ENCODE peak calls at places on chromosomes 7 and 10, in six cellular contexts. A, W, H, X, N and Z are unnamed samples.
A peak's percentile ranks its signal among the peaks of the same experiment; 100 is the strongest.

GRCh38 chr10:58951750-58952149 is 224.7 kb upstream of the PHYHIPL start:
- DNase-seq in A (no peak), N (no peak), X (no peak), W (no peak), H (peak; percentile 77), Z (no peak)

GRCh38 chr7:45001138-45001694 is 1.2 kb downstream of the CCM2 start:
- DNase-seq in H (peak; percentile 31), X (peak; percentile 47), A (peak; percentile 82), N (no peak), W (peak; percentile 76), Z (no peak)

GRCh38 chr7:44971991-44972441 is 6.8 kb downstream of the MYO1G start:
- DNase-seq in W (no peak), X (no peak), A (no peak), H (no peak), N (no peak), Z (no peak)

GRCh38 chr10:17671307-17671706 is 27.4 kb downstream of the STAM start:
- DNase-seq in N (no peak), A (no peak), X (no peak), H (peak; percentile 6), W (no peak), Z (no peak)

GRCh38 chr10:130409346-130409745 is 273.2 kb downstream of the GLRX3 start:
- DNase-seq in N (no peak), A (no peak), H (no peak), X (no peak), W (no peak), Z (no peak)

GRCh38 chr10:3051686-3052085 is 15.7 kb upstream of the PFKP start:
- DNase-seq in H (no peak), A (no peak), N (no peak), W (no peak), X (no peak), Z (no peak)

GRCh38 chr10:127063762-127064161 is 132.6 kb downstream of the INSYN2A start:
- DNase-seq in H (no peak), W (no peak), N (no peak), A (no peak), X (no peak), Z (no peak)

GRCh38 chr7:32077806-32078205 is 7.6 kb upstream of the PDE1C start:
- DNase-seq in X (no peak), N (no peak), W (no peak), H (no peak), A (no peak), Z (no peak)

GRCh38 chr10:28479366-28479765 is 53.6 kb upstream of the WAC start:
- DNase-seq in A (no peak), N (no peak), X (no peak), H (no peak), W (no peak), Z (no peak)

GRCh38 chr7:16564909-16565426 is 38.3 kb downstream of the LRRC72 start:
- DNase-seq in A (no peak), X (no peak), W (peak; percentile 7), H (peak; percentile 82), N (peak; percentile 66), Z (no peak)

GRCh38 chr7:148700693-148701092 is 2.0 kb downstream of the CUL1 start:
- DNase-seq in A (no peak), N (no peak), X (peak; percentile 55), H (peak; percentile 25), W (no peak), Z (no peak)

GRCh38 chr7:138556771-138557484 is 96.9 kb downstream of the TRIM24 start:
- DNase-seq in X (no peak), H (no peak), N (no peak), W (no peak), A (no peak), Z (no peak)

GRCh38 chr7:155466814-155467675 is 9.1 kb downstream of the EN2 start:
- DNase-seq in A (peak; percentile 74), H (no peak), W (no peak), N (no peak), X (no peak), Z (no peak)

GRCh38 chr10:13953371-13953770 is 366.6 kb downstream of the PRPF18 start:
- DNase-seq in A (no peak), N (no peak), H (no peak), X (no peak), W (no peak), Z (no peak)

GRCh38 chr7:28389504-28390385 is 22.6 kb upstream of the CREB5 start:
- DNase-seq in H (peak; percentile 83), A (no peak), W (no peak), N (peak; percentile 49), X (no peak), Z (no peak)

GRCh38 chr7:27183682-27184341 is 1.2 kb downstream of the HOXA11 start:
- DNase-seq in H (no peak), A (peak; percentile 58), N (no peak), X (peak; percentile 24), W (no peak), Z (no peak)

DNA sequence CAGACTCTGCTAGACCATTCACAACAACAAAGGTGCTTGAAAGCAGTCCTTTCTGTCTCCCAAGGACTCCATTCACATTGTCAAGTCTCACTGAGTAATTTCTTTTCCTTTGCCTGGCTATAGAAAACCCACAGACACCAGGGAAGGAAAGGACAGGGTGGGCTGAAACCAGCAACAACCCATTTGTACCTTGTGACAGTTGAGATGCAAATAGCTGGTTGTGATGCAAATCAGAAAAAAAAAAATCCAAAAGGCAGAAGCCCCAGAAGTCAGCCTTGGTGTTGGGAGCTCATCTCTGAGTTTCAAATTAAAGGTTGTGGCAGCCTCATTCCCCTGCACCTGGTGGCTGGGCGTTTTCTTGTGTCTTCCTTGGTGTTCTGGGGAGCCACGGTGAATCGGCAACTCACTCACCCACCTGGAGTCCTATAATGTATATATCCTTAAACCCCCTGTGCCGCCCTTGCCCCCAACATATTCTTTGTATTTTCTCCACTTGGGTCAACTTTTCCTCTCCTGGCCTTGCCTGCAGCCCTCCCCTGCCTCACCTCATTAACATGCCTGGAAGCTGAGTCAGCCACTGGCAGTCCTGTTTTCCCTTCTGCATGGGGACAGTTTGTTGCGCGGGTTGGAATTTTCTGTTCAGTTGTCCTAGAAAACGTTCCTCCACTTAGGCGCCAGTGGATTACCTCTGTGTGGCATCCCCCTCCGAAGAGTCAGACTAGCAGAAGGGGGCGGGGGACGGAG is 97.6 kb downstream of the C10orf105 start:
- DNase-seq in X (no peak), N (peak; percentile 27), H (peak; percentile 65), W (no peak), A (no peak), Z (no peak)
- H3K4me1 ChIP-seq in X (peaks cover 11% of the 10 kb centered on the region), N (peaks cover 28% of the 10 kb centered on the region), H (peaks cover 16% of the 10 kb centered on the region), W (no peaks in the 10 kb centered on the region), A (peaks cover 22% of the 10 kb centered on the region), Z (peaks cover 38% of the 10 kb centered on the region)

DNA sequence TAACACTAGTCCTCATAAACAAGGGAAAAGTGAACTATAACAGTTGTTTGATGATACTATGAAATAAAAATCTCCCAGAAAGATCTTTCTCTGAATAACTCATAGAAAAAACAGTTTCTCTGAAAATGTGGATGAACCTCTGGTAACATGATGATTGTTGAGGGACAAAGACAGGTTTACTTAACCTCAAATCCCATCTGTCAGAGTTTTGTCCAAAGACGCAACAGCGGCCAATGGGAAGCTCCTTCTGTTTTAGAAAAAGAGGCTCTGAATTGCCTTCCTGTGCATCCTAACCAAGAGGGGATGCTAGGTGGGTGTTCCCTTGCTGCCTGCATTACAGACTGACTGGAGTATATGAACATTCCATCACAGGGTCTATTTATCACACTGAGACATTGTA is 8.9 kb upstream of the HYCC1 start:
- DNase-seq in H (no peak), X (no peak), W (no peak), A (no peak), N (no peak), Z (no peak)
- H3K4me1 ChIP-seq in H (peaks cover 40% of the 10 kb centered on the region), X (no peaks in the 10 kb centered on the region), W (peaks cover 36% of the 10 kb centered on the region), A (peaks cover 26% of the 10 kb centered on the region), N (peaks cover 16% of the 10 kb centered on the region), Z (peaks cover 20% of the 10 kb centered on the region)

DNA sequence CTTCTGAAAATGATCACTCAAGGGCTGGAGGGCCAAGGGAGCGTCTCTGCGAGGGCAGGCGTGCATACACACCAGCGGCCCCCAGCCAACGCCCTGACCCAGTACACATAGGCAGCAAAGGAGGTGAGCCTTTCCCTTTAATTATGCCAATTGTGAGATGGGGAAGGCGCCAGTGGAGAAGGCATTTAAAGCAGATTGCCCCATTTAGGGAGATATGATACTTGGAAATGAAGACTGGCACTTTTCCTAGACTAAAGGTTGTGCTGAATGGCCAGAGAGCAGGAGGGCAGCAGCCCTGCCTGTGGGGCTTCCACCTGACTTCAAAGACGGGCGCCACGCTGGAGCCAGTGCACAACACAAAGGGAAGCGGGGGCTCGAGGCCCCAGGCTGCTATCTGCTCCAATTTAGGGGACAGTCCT is 24.1 kb downstream of the HIPK2 start:
- DNase-seq in W (no peak), A (no peak), N (no peak), X (no peak), H (no peak), Z (no peak)
- H3K4me1 ChIP-seq in W (no peaks in the 10 kb centered on the region), A (peaks cover 56% of the 10 kb centered on the region), N (peaks cover 21% of the 10 kb centered on the region), X (no peaks in the 10 kb centered on the region), H (peaks cover 22% of the 10 kb centered on the region), Z (peaks cover 27% of the 10 kb centered on the region)

GRCh38 chr7:37283701-37284100 is 165.0 kb downstream of the ELMO1 start:
- DNase-seq in N (no peak), A (no peak), H (no peak), X (no peak), W (no peak), Z (no peak)
- H3K4me1 ChIP-seq in N (no peaks in the 10 kb centered on the region), A (peaks cover 66% of the 10 kb centered on the region), H (no peaks in the 10 kb centered on the region), X (peaks cover 27% of the 10 kb centered on the region), W (no peaks in the 10 kb centered on the region), Z (peaks cover 52% of the 10 kb centered on the region)

DNA sequence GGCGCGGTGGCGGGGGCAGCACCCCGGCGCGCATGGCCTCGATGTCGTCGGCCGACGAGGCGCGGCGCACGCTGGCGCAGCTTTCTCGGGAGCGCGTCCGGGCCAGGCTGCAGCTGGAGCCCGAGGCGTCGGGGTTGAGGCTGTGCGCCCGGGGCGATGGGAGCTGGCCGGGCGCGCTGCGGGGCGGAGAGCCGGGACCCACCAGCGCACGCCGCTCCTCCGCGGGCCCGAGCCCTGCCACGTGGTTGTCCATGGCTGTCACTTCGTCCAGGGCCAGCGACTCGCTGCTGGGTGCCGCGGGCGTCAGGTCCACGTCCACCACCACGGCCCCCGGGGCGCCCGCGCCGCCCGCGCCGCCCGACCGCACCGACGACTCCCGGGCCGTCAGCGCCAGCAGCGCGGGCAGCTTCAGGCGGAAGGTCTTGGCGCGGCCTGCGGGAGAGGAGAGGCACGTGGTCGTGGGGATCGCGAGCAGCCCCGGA is 20.0 kb downstream of the KCNH2 start:
- DNase-seq in H (no peak), X (no peak), W (no peak), N (no peak), A (no peak), Z (no peak)
- H3K4me1 ChIP-seq in H (no peaks in the 10 kb centered on the region), X (peaks cover 4% of the 10 kb centered on the region), W (no peaks in the 10 kb centered on the region), N (no peaks in the 10 kb centered on the region), A (peaks cover 44% of the 10 kb centered on the region), Z (peaks cover 21% of the 10 kb centered on the region)